ENCODE peak calls at places on chromosomes 16 and 17, in five cellular contexts. B is A549, V is HepG2, F is NB4, U is GM12878. T is an unnamed sample.

GRCh38 chr16:31488630-31489564 is 6.0 kb downstream of the SLC5A2 start:
- DNase-seq in F (no peak), B (no peak), V (no peak), U (no peak), T (no peak)

GRCh38 chr16:73166394-73166971 is 118.6 kb upstream of the ZFHX3 start:
- DNase-seq in U (no peak), B (no peak), V (no peak), F (peak), T (no peak)

GRCh38 chr16:75244844-75245758 is 6.3 kb downstream of the BCAR1 start:
- DNase-seq in F (peak), U (no peak), V (peak), B (peak), T (peak)

GRCh38 chr16:61676740-61677139 is 359.5 kb downstream of the CDH8 start:
- DNase-seq in U (no peak), V (no peak), B (no peak), F (no peak), T (no peak)

GRCh38 chr16:88382491-88383400 is at the start of gene ZNF469:
- DNase-seq in U (no peak), B (peak), V (no peak), F (no peak), T (no peak)

GRCh38 chr17:45318561-45319230 is 1.9 kb upstream of the MAP3K14 start:
- DNase-seq in F (no peak), V (no peak), U (no peak), B (peak), T (no peak)

GRCh38 chr16:14548933-14549788 is 80.9 kb downstream of the PARN start:
- DNase-seq in U (no peak), F (no peak), V (peak), B (no peak), T (peak)

GRCh38 chr17:35238817-35239216 is 4.1 kb upstream of the SLFN5 start:
- DNase-seq in U (no peak), V (no peak), B (peak), F (no peak), T (no peak)

GRCh38 chr17:978110-979093 is 1.2 kb downstream of the NXN start:
- DNase-seq in B (no peak), U (no peak), V (no peak), F (no peak), T (peak)

GRCh38 chr16:2852731-2853507 is 5.1 kb downstream of the PRSS22 start:
- DNase-seq in U (no peak), F (no peak), B (no peak), V (no peak), T (no peak)

GRCh38 chr16:70740919-70741778 is 55.3 kb upstream of the MTSS2 start:
- DNase-seq in U (no peak), V (no peak), B (no peak), F (peak), T (peak)

GRCh38 chr17:19301973-19302372 is 60.5 kb downstream of the B9D1 start:
- DNase-seq in B (no peak), U (no peak), F (no peak), V (no peak), T (no peak)
- TF ChIP-seq CTCF in B (no peak), U (no peak), F (no peak), V (no peak), T (no peak)

GRCh38 chr17:4161179-4161559 is 18.2 kb downstream of the CYB5D2 start:
- DNase-seq in F (peak), B (peak), V (peak), U (no peak), T (peak)
- TF ChIP-seq MYC in F (no peak), B (no peak), V (no peak), U (no peak), T (no peak)

GRCh38 chr17:75488693-75489510 is 26.4 kb downstream of the CASKIN2 start:
- DNase-seq in B (no peak), U (no peak), V (no peak), F (no peak), T (no peak)

GRCh38 chr17:75486951-75487350 is 28.4 kb downstream of the CASKIN2 start:
- DNase-seq in U (no peak), V (no peak), B (no peak), F (no peak), T (no peak)

GRCh38 chr17:75485688-75486087 is 29.3 kb downstream of the TMEM94 start:
- DNase-seq in B (no peak), V (no peak), U (no peak), F (no peak), T (no peak)

GRCh38 chr17:75486151-75486550 is 29.2 kb downstream of the CASKIN2 start:
- DNase-seq in V (no peak), F (no peak), B (no peak), U (no peak), T (no peak)

GRCh38 chr17:75487351-75488070 is 27.8 kb downstream of the CASKIN2 start:
- DNase-seq in U (no peak), B (no peak), F (peak), V (no peak), T (no peak)
- TF ChIP-seq CTCF in U (no peak), B (no peak), F (no peak), V (peak), T (no peak)

GRCh38 chr17:50060951-50061712 is 5.2 kb downstream of the ITGA3 start:
- DNase-seq in B (no peak), U (no peak), F (no peak), V (no peak), T (no peak)
- TF ChIP-seq MYC in B (no peak), U (no peak), F (no peak), V (no peak), T (no peak)

GRCh38 chr16:48862087-48862532 is 252.1 kb upstream of the N4BP1 start:
- DNase-seq in F (no peak), B (no peak), U (no peak), V (no peak), T (no peak)
- TF ChIP-seq CTCF in F (no peak), B (no peak), U (peak), V (no peak), T (no peak)

DNA sequence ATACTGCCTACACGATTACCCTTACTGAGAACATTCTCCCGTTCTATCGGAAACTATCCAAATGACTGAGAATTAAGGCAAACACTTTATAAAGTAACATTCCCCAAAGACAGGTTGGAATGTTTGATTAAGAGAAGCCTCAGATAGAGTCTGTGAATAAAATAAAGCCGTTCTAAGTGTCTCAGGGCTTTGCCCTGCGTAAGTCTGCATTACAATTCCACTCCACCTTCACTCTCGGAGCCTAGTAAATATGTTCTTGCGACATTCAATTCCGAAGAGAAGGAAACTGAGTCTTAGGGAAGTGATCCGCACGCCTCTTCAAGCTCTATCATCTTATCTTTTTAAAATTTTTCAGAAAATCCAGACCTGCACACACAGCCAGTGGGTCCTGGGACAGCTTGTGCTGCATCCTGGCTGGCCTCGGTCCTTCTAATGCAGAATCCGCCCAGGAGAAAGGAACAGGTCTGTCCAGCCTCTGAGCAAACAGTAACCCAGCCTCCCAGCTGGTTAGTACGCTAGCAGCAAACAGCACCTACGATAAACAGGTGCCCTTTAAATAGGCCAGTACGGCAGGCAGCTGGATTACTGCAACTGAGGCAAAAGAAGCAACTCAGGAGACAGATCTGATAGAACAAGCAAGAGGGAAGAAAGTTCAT is 254.1 kb upstream of the IRX3 start:
- DNase-seq in V (no peak), B (no peak), F (no peak), U (no peak), T (no peak)
- TF ChIP-seq MYC in V (no peak), B (no peak), F (no peak), U (no peak), T (no peak)

GRCh38 chr16:11868412-11868980 is 17.2 kb upstream of the RSL1D1 start:
- DNase-seq in V (no peak), B (no peak), U (no peak), F (no peak), T (no peak)

GRCh38 chr16:11869657-11870228 is 18.4 kb upstream of the RSL1D1 start:
- DNase-seq in F (no peak), B (no peak), V (peak), U (no peak), T (no peak)

GRCh38 chr16:11875721-11876120 is 24.4 kb upstream of the RSL1D1 start:
- DNase-seq in U (no peak), B (no peak), V (no peak), F (no peak), T (no peak)

GRCh38 chr16:11876306-11876705 is 25.0 kb upstream of the RSL1D1 start:
- DNase-seq in V (no peak), B (no peak), U (no peak), F (no peak), T (no peak)

DNA sequence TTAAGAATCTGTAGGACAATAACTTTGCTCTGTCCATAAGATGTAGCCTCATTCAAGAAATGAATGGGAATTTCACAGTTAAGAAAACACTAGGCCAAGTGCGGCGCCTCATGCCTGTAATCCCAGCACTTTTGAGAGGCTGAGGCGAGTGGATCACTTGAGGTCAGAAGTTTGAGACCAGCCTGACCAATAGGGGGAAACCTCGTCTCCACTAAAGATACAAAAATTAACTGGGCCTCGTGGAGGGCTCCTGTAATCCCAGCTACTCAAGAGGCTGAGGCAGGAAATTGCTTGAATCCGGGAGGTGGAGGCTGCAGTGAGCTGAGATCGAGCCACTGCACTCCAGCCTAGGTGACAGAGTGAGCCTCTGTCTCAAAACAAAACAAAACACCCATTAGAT is 19.9 kb upstream of the RSL1D1 start:
- DNase-seq in F (peak), U (no peak), B (no peak), V (peak), T (peak)
- TF ChIP-seq CTCF in F (no peak), U (no peak), B (peak), V (peak), T (no peak)

GRCh38 chr16:50928065-50928464 is 186.2 kb downstream of the CYLD start:
- DNase-seq in B (no peak), F (no peak), V (peak), U (no peak), T (no peak)

GRCh38 chr16:50933257-50933656 is 191.4 kb downstream of the CYLD start:
- DNase-seq in F (no peak), B (no peak), U (no peak), V (no peak), T (no peak)

GRCh38 chr16:50932348-50932916 is 190.5 kb downstream of the CYLD start:
- DNase-seq in U (no peak), V (no peak), B (no peak), F (peak), T (no peak)
- TF ChIP-seq MYC in U (no peak), V (no peak), B (no peak), F (no peak), T (no peak)

GRCh38 chr17:64001763-64002529 is 3.8 kb downstream of the PRR29 start:
- DNase-seq in U (no peak), B (no peak), V (no peak), F (no peak), T (peak)
- TF ChIP-seq CTCF in U (no peak), B (no peak), V (peak), F (no peak), T (no peak)

T was measured in endothelial cell of umbilical vein.